ENCODE peak calls at places on chromosomes 16 and 17, in four cellular contexts. One of them, this sample, is unnamed.

GRCh38 chr17:46943511-46944393 is 20.8 kb downstream of the GOSR2 start:
- DNase-seq in lower lobe of right lung: no peak
- DNase-seq in HL-60: no peak
- DNase-seq in tibial nerve: peak; percentile 18
- DNase-seq in this sample: no peak

GRCh38 chr17:31488264-31488981 is 96.9 kb downstream of the RAB11FIP4 start:
- DNase-seq in lower lobe of right lung: peak; percentile 74
- DNase-seq in HL-60: no peak
- DNase-seq in tibial nerve: no peak
- DNase-seq in this sample: no peak

GRCh38 chr16:27374794-27375499 is 27.0 kb upstream of the IL21R start:
- DNase-seq in lower lobe of right lung: peak; percentile 68
- DNase-seq in HL-60: peak; percentile 82
- DNase-seq in tibial nerve: peak; percentile 56
- DNase-seq in this sample: peak; percentile 81

GRCh38 chr16:27366687-27367462 is 35.1 kb upstream of the IL21R start:
- DNase-seq in lower lobe of right lung: no peak
- DNase-seq in HL-60: no peak
- DNase-seq in tibial nerve: no peak
- DNase-seq in this sample: peak; percentile 63

GRCh38 chr17:44210342-44211192 is 8.9 kb downstream of the UBTF start:
- DNase-seq in lower lobe of right lung: peak; percentile 93
- DNase-seq in HL-60: no peak
- DNase-seq in tibial nerve: peak; percentile 81
- DNase-seq in this sample: peak; percentile 96

GRCh38 chr17:21677911-21678310 is 14.4 kb upstream of the KCNJ18 start:
- DNase-seq in lower lobe of right lung: no peak
- DNase-seq in HL-60: no peak
- DNase-seq in tibial nerve: no peak
- DNase-seq in this sample: no peak

GRCh38 chr16:17469742-17470001 is 1.1 kb downstream of the XYLT1 start:
- DNase-seq in lower lobe of right lung: no peak
- DNase-seq in HL-60: no peak
- DNase-seq in tibial nerve: no peak
- DNase-seq in this sample: no peak

GRCh38 chr17:77140878-77141767 is at the start of gene SEC14L1:
- DNase-seq in lower lobe of right lung: peak; percentile 65
- DNase-seq in HL-60: no peak
- DNase-seq in tibial nerve: no peak
- DNase-seq in this sample: peak; percentile 75

GRCh38 chr17:19812407-19812806 is 55.3 kb downstream of the ULK2 start:
- DNase-seq in lower lobe of right lung: no peak
- DNase-seq in HL-60: no peak
- DNase-seq in tibial nerve: no peak
- DNase-seq in this sample: no peak

GRCh38 chr17:6018788-6019187 is 51.4 kb upstream of the WSCD1 start:
- DNase-seq in lower lobe of right lung: no peak
- DNase-seq in HL-60: no peak
- DNase-seq in tibial nerve: no peak
- DNase-seq in this sample: no peak

GRCh38 chr16:67114793-67115192 is 5.1 kb downstream of the PHAF1 start:
- DNase-seq in lower lobe of right lung: no peak
- DNase-seq in HL-60: no peak
- DNase-seq in tibial nerve: no peak
- DNase-seq in this sample: no peak

GRCh38 chr16:48959204-48959603 is 322.4 kb downstream of the CBLN1 start:
- DNase-seq in lower lobe of right lung: no peak
- DNase-seq in HL-60: no peak
- DNase-seq in tibial nerve: no peak
- DNase-seq in this sample: no peak

GRCh38 chr17:41835214-41835799 is 725 bp downstream of the NT5C3B start:
- DNase-seq in lower lobe of right lung: no peak
- DNase-seq in HL-60: no peak
- DNase-seq in tibial nerve: no peak
- DNase-seq in this sample: no peak

GRCh38 chr17:47675380-47676198 is 18.4 kb upstream of the TBKBP1 start:
- DNase-seq in lower lobe of right lung: no peak
- DNase-seq in HL-60: no peak
- DNase-seq in tibial nerve: no peak
- DNase-seq in this sample: no peak

GRCh38 chr16:6600167-6600566 is 732.5 kb upstream of the RBFOX1 start:
- DNase-seq in lower lobe of right lung: no peak
- DNase-seq in HL-60: no peak
- DNase-seq in tibial nerve: no peak
- DNase-seq in this sample: no peak

GRCh38 chr17:720706-721539 is 6.3 kb upstream of the VPS53 start:
- DNase-seq in lower lobe of right lung: no peak
- DNase-seq in HL-60: no peak
- DNase-seq in tibial nerve: no peak
- DNase-seq in this sample: no peak

GRCh38 chr17:2925011-2925410 is 128.8 kb downstream of the RAP1GAP2 start:
- DNase-seq in lower lobe of right lung: no peak
- DNase-seq in HL-60: no peak
- DNase-seq in tibial nerve: no peak
- DNase-seq in this sample: no peak

GRCh38 chr16:30032083-30032819 is 1.2 kb upstream of the TLCD3B start:
- DNase-seq in lower lobe of right lung: no peak
- DNase-seq in HL-60: no peak
- DNase-seq in tibial nerve: peak; percentile 44
- DNase-seq in this sample: no peak

GRCh38 chr16:54522596-54522995 is 236.0 kb upstream of the IRX3 start:
- DNase-seq in lower lobe of right lung: no peak
- DNase-seq in HL-60: no peak
- DNase-seq in tibial nerve: no peak
- DNase-seq in this sample: no peak

GRCh38 chr16:67645397-67646121 is 615 bp downstream of the CARMIL2 start:
- DNase-seq in lower lobe of right lung: no peak
- DNase-seq in HL-60: no peak
- DNase-seq in tibial nerve: no peak
- DNase-seq in this sample: no peak

GRCh38 chr17:39018267-39019134 is 51.3 kb upstream of the FBXO47 start:
- DNase-seq in lower lobe of right lung: no peak
- DNase-seq in HL-60: no peak
- DNase-seq in tibial nerve: no peak
- DNase-seq in this sample: no peak

GRCh38 chr16:86044241-86044671 is 145.3 kb downstream of the IRF8 start:
- DNase-seq in lower lobe of right lung: no peak
- DNase-seq in HL-60: no peak
- DNase-seq in tibial nerve: no peak
- DNase-seq in this sample: peak; percentile 79

GRCh38 chr17:51189628-51190027 is 23.4 kb downstream of the NME2 start:
- DNase-seq in lower lobe of right lung: no peak
- DNase-seq in HL-60: no peak
- DNase-seq in tibial nerve: no peak
- DNase-seq in this sample: no peak

GRCh38 chr17:74546586-74546985 is 671 bp upstream of the CD300C start:
- DNase-seq in lower lobe of right lung: peak; percentile 41
- DNase-seq in HL-60: no peak
- DNase-seq in tibial nerve: no peak
- DNase-seq in this sample: no peak

GRCh38 chr16:84579936-84580335 is 37.9 kb downstream of the COTL1 start:
- DNase-seq in lower lobe of right lung: no peak
- DNase-seq in HL-60: no peak
- DNase-seq in tibial nerve: no peak
- DNase-seq in this sample: no peak

GRCh38 chr17:29565643-29566472 is 979 bp downstream of the ABHD15 start:
- DNase-seq in lower lobe of right lung: peak; percentile 74
- DNase-seq in HL-60: no peak
- DNase-seq in tibial nerve: no peak
- DNase-seq in this sample: peak; percentile 78

GRCh38 chr17:76866774-76867577 is 1.2 kb upstream of the MGAT5B start:
- DNase-seq in lower lobe of right lung: no peak
- DNase-seq in HL-60: no peak
- DNase-seq in tibial nerve: no peak
- DNase-seq in this sample: no peak

GRCh38 chr17:10233157-10233556 is 34.8 kb upstream of the GAS7 start:
- DNase-seq in lower lobe of right lung: no peak
- DNase-seq in HL-60: no peak
- DNase-seq in tibial nerve: no peak
- DNase-seq in this sample: no peak

GRCh38 chr17:73654241-73654640 is 10.0 kb upstream of the SDK2 start:
- DNase-seq in lower lobe of right lung: no peak
- DNase-seq in HL-60: no peak
- DNase-seq in tibial nerve: no peak
- DNase-seq in this sample: no peak

GRCh38 chr16:86228713-86229112 is 281.6 kb upstream of the FOXF1 start:
- DNase-seq in lower lobe of right lung: no peak
- DNase-seq in HL-60: no peak
- DNase-seq in tibial nerve: no peak
- DNase-seq in this sample: no peak

GRCh38 chr16:1048442-1049112 is 24.0 kb upstream of the SSTR5 start:
- DNase-seq in lower lobe of right lung: no peak
- DNase-seq in HL-60: no peak
- DNase-seq in tibial nerve: peak; percentile 33
- DNase-seq in this sample: no peak

GRCh38 chr17:78664476-78665384 is 87.5 kb upstream of the DNAH17 start:
- DNase-seq in lower lobe of right lung: no peak
- DNase-seq in HL-60: no peak
- DNase-seq in tibial nerve: no peak
- DNase-seq in this sample: no peak

GRCh38 chr17:38444151-38444550 is 15.9 kb downstream of the ARHGAP23 start:
- DNase-seq in lower lobe of right lung: peak; percentile 76
- DNase-seq in HL-60: no peak
- DNase-seq in tibial nerve: peak; percentile 62
- DNase-seq in this sample: peak; percentile 88

GRCh38 chr16:14362774-14363371 is 267.2 kb downstream of the PARN start:
- DNase-seq in lower lobe of right lung: no peak
- DNase-seq in HL-60: no peak
- DNase-seq in tibial nerve: no peak
- DNase-seq in this sample: no peak

GRCh38 chr17:9402590-9403199 is 172.9 kb downstream of the STX8 start:
- DNase-seq in lower lobe of right lung: no peak
- DNase-seq in HL-60: no peak
- DNase-seq in tibial nerve: no peak
- DNase-seq in this sample: no peak

GRCh38 chr17:63332286-63332685 is 113.8 kb downstream of the CYB561 start:
- DNase-seq in lower lobe of right lung: no peak
- DNase-seq in HL-60: no peak
- DNase-seq in tibial nerve: no peak
- DNase-seq in this sample: no peak
- H3K4me3 ChIP-seq in lower lobe of right lung: no peak overlapping the region
- H3K4me3 ChIP-seq in HL-60: no peak overlapping the region
- H3K4me3 ChIP-seq in tibial nerve: no peak overlapping the region
- H3K4me3 ChIP-seq in this sample: no peak overlapping the region

GRCh38 chr16:73060948-73061495 is 13.1 kb upstream of the ZFHX3 start:
- DNase-seq in lower lobe of right lung: no peak
- DNase-seq in HL-60: no peak
- DNase-seq in tibial nerve: no peak
- DNase-seq in this sample: no peak
- H3K4me3 ChIP-seq in lower lobe of right lung: peak overlapping the region; percentile 73
- H3K4me3 ChIP-seq in HL-60: no peak overlapping the region
- H3K4me3 ChIP-seq in tibial nerve: no peak overlapping the region
- H3K4me3 ChIP-seq in this sample: peak overlapping the region; percentile 47

GRCh38 chr17:79845601-79845949 is 6.3 kb upstream of the CBX4 start:
- DNase-seq in lower lobe of right lung: no peak
- DNase-seq in HL-60: no peak
- DNase-seq in tibial nerve: no peak
- DNase-seq in this sample: no peak
- H3K4me3 ChIP-seq in lower lobe of right lung: peak overlapping the region; percentile 61
- H3K4me3 ChIP-seq in HL-60: no peak overlapping the region
- H3K4me3 ChIP-seq in tibial nerve: no peak overlapping the region
- H3K4me3 ChIP-seq in this sample: no peak overlapping the region

DNA sequence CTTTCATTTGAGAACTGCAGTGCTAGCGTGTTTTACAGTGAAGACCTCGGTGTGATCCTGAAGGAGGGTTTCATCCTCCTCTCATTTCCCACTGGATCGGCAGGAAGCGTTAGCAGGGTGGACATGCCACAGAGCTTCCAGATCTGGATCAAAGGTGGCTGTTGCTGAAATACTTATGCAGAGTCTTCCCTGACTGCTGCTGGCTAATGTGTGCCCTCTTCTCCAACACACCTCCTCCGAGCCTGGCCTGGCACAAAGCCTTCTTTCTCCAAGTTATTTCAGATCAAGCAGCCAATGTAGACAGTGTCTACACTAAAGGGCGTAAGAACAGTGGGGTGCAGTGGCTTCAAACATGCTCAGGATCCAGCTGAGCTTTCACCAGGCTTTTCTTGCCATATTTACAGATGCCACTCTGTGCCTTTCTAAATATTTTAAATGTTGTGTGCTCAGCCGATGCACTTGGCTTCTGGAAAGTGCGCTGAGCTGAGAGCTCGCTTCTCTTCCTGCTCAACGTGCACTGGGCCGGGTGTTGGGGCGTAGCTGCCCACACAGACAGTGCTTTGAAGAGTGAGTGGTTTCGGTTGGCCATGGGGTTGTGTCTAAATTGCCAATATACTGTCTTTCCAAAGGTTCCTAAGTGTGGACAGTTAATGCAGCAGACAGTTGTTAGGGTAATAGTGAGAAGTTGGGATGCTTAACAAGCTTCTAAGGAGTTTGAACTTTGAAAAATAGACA is 2.1 kb downstream of the ZNF750 start:
- DNase-seq in lower lobe of right lung: no peak
- DNase-seq in HL-60: no peak
- DNase-seq in tibial nerve: no peak
- DNase-seq in this sample: no peak
- H3K4me3 ChIP-seq in lower lobe of right lung: peak overlapping the region; percentile 42
- H3K4me3 ChIP-seq in HL-60: no peak overlapping the region
- H3K4me3 ChIP-seq in tibial nerve: no peak overlapping the region
- H3K4me3 ChIP-seq in this sample: no peak overlapping the region

DNA sequence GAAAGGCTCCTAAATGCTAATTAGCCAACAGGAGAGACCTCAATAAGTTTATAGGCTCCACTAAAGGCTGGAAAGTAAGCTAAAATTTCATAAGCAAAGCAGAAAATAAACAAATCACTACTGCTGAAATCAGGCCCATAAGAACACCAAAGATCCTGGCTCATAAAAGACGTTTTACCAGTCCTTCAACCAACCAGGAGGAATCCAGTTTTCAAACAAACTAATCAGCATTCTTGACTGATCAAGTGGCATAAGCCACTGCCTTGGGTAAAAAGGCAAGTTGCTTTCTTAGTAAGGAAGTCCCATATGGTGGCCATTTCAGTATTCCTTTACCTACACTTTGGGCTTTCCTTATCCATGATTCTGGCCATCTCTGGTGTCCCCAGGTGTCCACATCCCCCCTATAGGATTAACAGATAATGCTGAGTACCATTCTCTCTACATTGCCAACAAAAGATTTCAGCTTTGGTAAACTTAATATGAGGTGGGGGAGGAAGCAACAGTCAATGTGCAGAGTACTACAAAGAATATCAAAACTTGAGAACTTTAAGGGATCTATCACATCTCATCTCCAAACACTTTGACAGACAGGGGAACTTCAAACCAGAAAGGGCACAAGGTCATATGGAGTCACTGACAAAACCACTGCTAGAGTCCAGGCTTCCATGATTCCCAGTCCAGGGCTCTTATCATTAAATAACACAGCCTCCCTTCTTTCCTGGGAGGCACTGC is 1.3 kb downstream of the TOM1L2 start:
- DNase-seq in lower lobe of right lung: no peak
- DNase-seq in HL-60: no peak
- DNase-seq in tibial nerve: no peak
- DNase-seq in this sample: no peak
- H3K4me3 ChIP-seq in lower lobe of right lung: peak overlapping the region; percentile 87
- H3K4me3 ChIP-seq in HL-60: no peak overlapping the region
- H3K4me3 ChIP-seq in tibial nerve: peak overlapping the region; percentile 91
- H3K4me3 ChIP-seq in this sample: peak overlapping the region; percentile 75

This sample was measured in aorta.